ENCODE peak calls at places on chromosomes 12 and 14, in four cellular contexts. T, G, N and E are unnamed samples.

GRCh38 chr12:7433276-7433822 is 10.6 kb downstream of the CD163L1 start:
- DNase-seq in T (no peak), G (peak), N (peak), E (no peak)

GRCh38 chr12:34016361-34016760 is 5.9 kb upstream of the ALG10 start:
- DNase-seq in T (no peak), G (no peak), N (no peak), E (no peak)

GRCh38 chr12:121990692-121991603 is 30.7 kb upstream of the BCL7A start:
- DNase-seq in T (no peak), G (peak), N (peak), E (no peak)

GRCh38 chr12:130131817-130132216 is 30.4 kb upstream of the FZD10 start:
- DNase-seq in T (no peak), G (no peak), N (no peak), E (no peak)

GRCh38 chr14:56745091-56745490 is 65.2 kb downstream of the OTX2 start:
- DNase-seq in T (no peak), G (no peak), N (no peak), E (no peak)

GRCh38 chr12:19908825-19909224 is 459.5 kb upstream of the PDE3A start:
- DNase-seq in T (no peak), G (no peak), N (no peak), E (no peak)

GRCh38 chr14:81211844-81212243 is 8.9 kb downstream of the GTF2A1 start:
- DNase-seq in T (peak), G (peak), N (peak), E (no peak)

GRCh38 chr14:61426048-61426447 is 104.7 kb downstream of the PRKCH start:
- DNase-seq in T (no peak), G (no peak), N (no peak), E (no peak)

GRCh38 chr14:96735509-96735908 is 61.7 kb upstream of the VRK1 start:
- DNase-seq in T (peak), G (no peak), N (no peak), E (no peak)

GRCh38 chr12:21065845-21066244 is 65.1 kb upstream of the SLCO1B1 start:
- DNase-seq in T (no peak), G (no peak), N (no peak), E (no peak)

GRCh38 chr12:94873368-94874085 is 130.0 kb downstream of the NDUFA12 start:
- DNase-seq in T (peak), G (no peak), N (no peak), E (peak)

GRCh38 chr12:72365151-72365550 is 93.0 kb downstream of the TRHDE start:
- DNase-seq in T (no peak), G (peak), N (no peak), E (no peak)

GRCh38 chr12:64243809-64244208 is 21.7 kb upstream of the KICS2 start:
- DNase-seq in T (no peak), G (no peak), N (no peak), E (no peak)

GRCh38 chr12:52587563-52587962 is 13.7 kb downstream of the KRT72 start:
- DNase-seq in T (no peak), G (no peak), N (no peak), E (no peak)
- TF ChIP-seq CTCF in T (no peak), G (no peak), N (no peak), E (no peak)

GRCh38 chr12:38921025-38921677 is 15.8 kb upstream of the CPNE8 start:
- DNase-seq in T (peak), G (no peak), N (peak), E (peak)
- TF ChIP-seq CTCF in T (peak), G (no peak), N (peak), E (peak)

DNA sequence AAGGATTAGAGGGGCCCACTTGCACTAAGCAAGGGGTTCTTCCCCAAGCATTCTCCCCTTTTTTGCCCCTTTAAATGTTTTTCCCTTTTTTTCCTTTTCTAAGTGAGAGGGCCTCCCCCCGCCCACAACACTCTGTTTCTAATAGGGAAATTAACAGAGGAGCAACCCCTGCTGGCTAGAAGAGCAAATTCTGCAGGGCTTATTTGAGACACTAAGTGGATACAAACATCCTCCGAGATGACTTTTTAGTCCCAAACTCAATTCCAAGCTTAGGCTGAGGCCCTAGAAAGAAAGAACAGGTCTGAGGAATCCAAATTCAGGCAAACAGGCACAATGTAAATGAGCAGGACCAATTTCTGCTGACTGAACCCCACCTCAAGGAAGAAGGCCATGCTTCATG is 138.9 kb downstream of the GPR65 start:
- DNase-seq in T (no peak), G (no peak), N (no peak), E (no peak)
- TF ChIP-seq CTCF in T (no peak), G (no peak), N (no peak), E (no peak)

GRCh38 chr12:103571286-103571685 is 15.8 kb upstream of the STAB2 start:
- DNase-seq in T (peak), G (no peak), N (no peak), E (peak)
- TF ChIP-seq CTCF in T (peak), G (no peak), N (no peak), E (no peak)